ENCODE peak calls at places on chromosomes 3 and 15, in six cellular contexts. One of them, this sample, is unnamed.
A peak's percentile ranks its signal among the peaks of the same experiment; 100 is the strongest.

GRCh38 chr15:64695571-64695992 is 79.8 kb downstream of the RBPMS2 start:
- DNase-seq in tibial nerve: no peak
- DNase-seq in body of pancreas: no peak
- DNase-seq in stomach: no peak
- DNase-seq in IMR-90: no peak
- DNase-seq in heart left ventricle: peak; percentile 58
- DNase-seq in this sample: no peak

GRCh38 chr3:169964176-169964575 is 2.4 kb upstream of the SEC62 start:
- DNase-seq in tibial nerve: no peak
- DNase-seq in body of pancreas: no peak
- DNase-seq in stomach: peak; percentile 49
- DNase-seq in IMR-90: peak; percentile 56
- DNase-seq in heart left ventricle: no peak
- DNase-seq in this sample: no peak

GRCh38 chr3:171564723-171565122 is 104.5 kb upstream of the TNIK start:
- DNase-seq in tibial nerve: no peak
- DNase-seq in body of pancreas: no peak
- DNase-seq in stomach: no peak
- DNase-seq in IMR-90: no peak
- DNase-seq in heart left ventricle: no peak
- DNase-seq in this sample: no peak

GRCh38 chr3:17157713-17158112 is 273.0 kb downstream of the PLCL2 start:
- DNase-seq in tibial nerve: no peak
- DNase-seq in body of pancreas: no peak
- DNase-seq in stomach: no peak
- DNase-seq in IMR-90: peak; percentile 57
- DNase-seq in heart left ventricle: peak; percentile 57
- DNase-seq in this sample: peak; percentile 71

GRCh38 chr3:171347017-171347979 is 112.9 kb downstream of the TNIK start:
- DNase-seq in tibial nerve: peak; percentile 58
- DNase-seq in body of pancreas: no peak
- DNase-seq in stomach: no peak
- DNase-seq in IMR-90: peak; percentile 53
- DNase-seq in heart left ventricle: no peak
- DNase-seq in this sample: no peak

GRCh38 chr3:111012388-111013248 is 59.0 kb upstream of the NECTIN3 start:
- DNase-seq in tibial nerve: no peak
- DNase-seq in body of pancreas: no peak
- DNase-seq in stomach: no peak
- DNase-seq in IMR-90: no peak
- DNase-seq in heart left ventricle: no peak
- DNase-seq in this sample: no peak

GRCh38 chr15:41263891-41264351 is 32.9 kb downstream of the CHP1 start:
- DNase-seq in tibial nerve: no peak
- DNase-seq in body of pancreas: no peak
- DNase-seq in stomach: no peak
- DNase-seq in IMR-90: peak; percentile 52
- DNase-seq in heart left ventricle: no peak
- DNase-seq in this sample: no peak

GRCh38 chr3:88031543-88032148 is 27.2 kb downstream of the CGGBP1 start:
- DNase-seq in tibial nerve: no peak
- DNase-seq in body of pancreas: no peak
- DNase-seq in stomach: no peak
- DNase-seq in IMR-90: peak; percentile 27
- DNase-seq in heart left ventricle: no peak
- DNase-seq in this sample: no peak

GRCh38 chr3:194395201-194395600 is 3.9 kb downstream of the GP5 start:
- DNase-seq in tibial nerve: no peak
- DNase-seq in body of pancreas: no peak
- DNase-seq in stomach: no peak
- DNase-seq in IMR-90: peak; percentile 48
- DNase-seq in heart left ventricle: no peak
- DNase-seq in this sample: no peak

GRCh38 chr3:58237238-58237939 is at the start of gene ABHD6:
- DNase-seq in tibial nerve: peak; percentile 65
- DNase-seq in body of pancreas: peak; percentile 78
- DNase-seq in stomach: peak; percentile 79
- DNase-seq in IMR-90: peak; percentile 58
- DNase-seq in heart left ventricle: peak; percentile 81
- DNase-seq in this sample: peak; percentile 75

GRCh38 chr3:128456776-128457715 is 9.6 kb downstream of the DNAJB8 start:
- DNase-seq in tibial nerve: no peak
- DNase-seq in body of pancreas: no peak
- DNase-seq in stomach: no peak
- DNase-seq in IMR-90: no peak
- DNase-seq in heart left ventricle: no peak
- DNase-seq in this sample: no peak

GRCh38 chr3:13081603-13082360 is 8.6 kb upstream of the IQSEC1 start:
- DNase-seq in tibial nerve: no peak
- DNase-seq in body of pancreas: no peak
- DNase-seq in stomach: no peak
- DNase-seq in IMR-90: no peak
- DNase-seq in heart left ventricle: peak; percentile 78
- DNase-seq in this sample: no peak

GRCh38 chr15:67564590-67565345 is 22.3 kb downstream of the MAP2K5 start:
- DNase-seq in tibial nerve: no peak
- DNase-seq in body of pancreas: no peak
- DNase-seq in stomach: no peak
- DNase-seq in IMR-90: peak; percentile 22
- DNase-seq in heart left ventricle: no peak
- DNase-seq in this sample: no peak

GRCh38 chr3:157239082-157239704 is 79.2 kb upstream of the CCNL1 start:
- DNase-seq in tibial nerve: peak; percentile 52
- DNase-seq in body of pancreas: peak; percentile 71
- DNase-seq in stomach: peak; percentile 69
- DNase-seq in IMR-90: peak; percentile 55
- DNase-seq in heart left ventricle: peak; percentile 69
- DNase-seq in this sample: peak; percentile 44

DNA sequence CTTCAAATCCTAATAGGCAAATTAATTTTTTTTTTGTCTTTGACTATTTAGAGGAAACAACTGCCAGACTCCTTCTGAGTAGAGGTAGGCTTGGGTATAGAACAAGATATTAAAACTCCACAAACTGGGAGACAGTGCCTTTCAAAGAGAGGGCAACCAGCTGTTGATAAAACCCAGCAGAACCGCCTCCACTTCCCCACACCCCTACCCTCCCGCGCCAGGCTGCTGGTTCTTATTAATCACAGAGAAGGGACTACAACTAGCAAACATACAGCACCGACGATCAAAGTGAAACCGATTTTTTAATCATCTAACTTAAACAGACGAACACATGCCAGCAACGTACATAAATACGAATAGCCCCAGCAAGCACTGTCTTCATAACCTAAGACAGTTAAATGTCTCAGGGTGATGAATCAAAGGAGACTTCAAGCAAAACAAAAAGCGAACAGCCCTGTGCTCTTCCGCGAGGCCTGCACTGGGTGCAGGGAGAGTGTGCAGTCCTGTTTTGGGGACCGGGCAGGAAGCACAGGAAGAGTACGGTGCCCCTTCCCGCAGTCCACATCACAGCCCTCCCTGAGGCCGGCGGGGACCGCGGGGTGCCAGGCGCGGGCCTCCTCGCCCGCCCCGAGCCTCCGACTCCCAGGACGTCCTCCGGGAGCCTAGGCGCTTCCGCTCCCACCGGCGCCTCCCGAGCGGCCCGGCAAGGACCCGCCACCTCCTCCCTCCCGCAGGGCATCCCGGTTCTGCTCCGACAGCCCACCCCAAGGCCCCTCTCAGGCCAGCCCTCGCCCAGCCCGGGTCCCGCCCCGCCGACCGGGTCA is 75.1 kb upstream of the VGLL4 start:
- DNase-seq in tibial nerve: peak; percentile 51
- DNase-seq in body of pancreas: peak; percentile 59
- DNase-seq in stomach: peak; percentile 69
- DNase-seq in IMR-90: peak; percentile 57
- DNase-seq in heart left ventricle: peak; percentile 51
- DNase-seq in this sample: peak; percentile 68
- TF ChIP-seq POLR2A in tibial nerve: no peak
- TF ChIP-seq POLR2A in body of pancreas: no peak
- TF ChIP-seq POLR2A in stomach: no peak
- TF ChIP-seq POLR2A in IMR-90: no peak
- TF ChIP-seq POLR2A in heart left ventricle: no peak
- TF ChIP-seq POLR2A in this sample: peak; percentile 19

GRCh38 chr15:73724211-73724610 is 28.9 kb downstream of the INSYN1 start:
- DNase-seq in tibial nerve: no peak
- DNase-seq in body of pancreas: no peak
- DNase-seq in stomach: no peak
- DNase-seq in IMR-90: no peak
- DNase-seq in heart left ventricle: no peak
- DNase-seq in this sample: no peak
- TF ChIP-seq POLR2A in tibial nerve: no peak
- TF ChIP-seq POLR2A in body of pancreas: no peak
- TF ChIP-seq POLR2A in stomach: no peak
- TF ChIP-seq POLR2A in IMR-90: no peak
- TF ChIP-seq POLR2A in heart left ventricle: no peak
- TF ChIP-seq POLR2A in this sample: no peak

DNA sequence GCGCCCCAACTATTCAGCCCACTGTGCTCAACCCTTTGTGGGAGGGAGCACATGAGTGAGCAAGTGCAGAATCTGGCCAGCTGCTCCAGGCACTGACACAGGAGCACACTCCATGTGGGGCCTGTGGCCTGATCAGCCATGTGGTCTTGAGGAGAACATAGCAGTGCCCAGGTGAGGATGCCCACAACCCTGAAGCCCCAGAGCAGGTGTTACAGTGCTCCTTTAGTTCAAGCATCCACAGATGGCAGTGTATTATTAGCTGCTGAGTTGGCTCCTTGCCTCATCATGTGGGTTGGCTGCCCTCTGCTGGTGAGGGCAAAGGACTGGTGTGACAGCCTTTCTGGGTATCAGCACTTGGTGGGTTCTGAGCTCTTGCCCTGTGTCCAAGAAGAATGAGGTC is 1588.2 kb downstream of the SI start:
- DNase-seq in tibial nerve: no peak
- DNase-seq in body of pancreas: peak; percentile 49
- DNase-seq in stomach: peak; percentile 39
- DNase-seq in IMR-90: no peak
- DNase-seq in heart left ventricle: no peak
- DNase-seq in this sample: peak; percentile 13
- TF ChIP-seq POLR2A in tibial nerve: no peak
- TF ChIP-seq POLR2A in body of pancreas: no peak
- TF ChIP-seq POLR2A in stomach: no peak
- TF ChIP-seq POLR2A in IMR-90: no peak
- TF ChIP-seq POLR2A in heart left ventricle: no peak
- TF ChIP-seq POLR2A in this sample: no peak

DNA sequence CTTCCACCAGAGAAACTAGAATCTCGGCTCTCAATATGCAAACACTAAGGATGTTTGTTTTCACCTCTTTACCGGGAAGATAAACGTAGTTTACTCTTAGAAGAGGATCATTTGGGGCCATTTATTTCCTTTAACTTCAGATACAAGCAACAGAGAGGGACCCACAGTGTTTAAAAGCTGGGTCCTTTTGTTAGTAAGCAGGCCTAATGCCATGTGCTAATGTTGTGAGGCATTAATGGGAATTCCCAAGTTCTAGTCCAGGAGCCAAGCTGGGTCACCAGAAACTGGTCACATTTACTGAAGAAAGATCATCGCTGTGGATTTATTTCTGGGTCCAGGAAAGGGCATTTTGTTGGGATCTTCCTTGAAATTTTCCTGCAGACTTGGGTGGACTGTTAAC is 78.2 kb upstream of the ADAMTS9 start:
- DNase-seq in tibial nerve: no peak
- DNase-seq in body of pancreas: no peak
- DNase-seq in stomach: no peak
- DNase-seq in IMR-90: no peak
- DNase-seq in heart left ventricle: no peak
- DNase-seq in this sample: no peak
- TF ChIP-seq POLR2A in tibial nerve: no peak
- TF ChIP-seq POLR2A in body of pancreas: no peak
- TF ChIP-seq POLR2A in stomach: no peak
- TF ChIP-seq POLR2A in IMR-90: no peak
- TF ChIP-seq POLR2A in heart left ventricle: no peak
- TF ChIP-seq POLR2A in this sample: no peak

GRCh38 chr15:70853855-70854668 is at the start of gene LARP6:
- DNase-seq in tibial nerve: peak; percentile 21
- DNase-seq in body of pancreas: peak; percentile 68
- DNase-seq in stomach: peak; percentile 67
- DNase-seq in IMR-90: peak; percentile 36
- DNase-seq in heart left ventricle: peak; percentile 76
- DNase-seq in this sample: peak; percentile 30
- TF ChIP-seq POLR2A in tibial nerve: peak; percentile 36
- TF ChIP-seq POLR2A in body of pancreas: peak; percentile 59
- TF ChIP-seq POLR2A in stomach: no peak
- TF ChIP-seq POLR2A in IMR-90: peak; percentile 7
- TF ChIP-seq POLR2A in heart left ventricle: no peak
- TF ChIP-seq POLR2A in this sample: peak; percentile 74

GRCh38 chr15:99137877-99138276 is 33.0 kb downstream of the SYNM start:
- DNase-seq in tibial nerve: no peak
- DNase-seq in body of pancreas: no peak
- DNase-seq in stomach: no peak
- DNase-seq in IMR-90: no peak
- DNase-seq in heart left ventricle: no peak
- DNase-seq in this sample: no peak

GRCh38 chr15:99137111-99137546 is 32.2 kb downstream of the SYNM start:
- DNase-seq in tibial nerve: no peak
- DNase-seq in body of pancreas: no peak
- DNase-seq in stomach: no peak
- DNase-seq in IMR-90: no peak
- DNase-seq in heart left ventricle: no peak
- DNase-seq in this sample: no peak

GRCh38 chr15:99132584-99133287 is 27.9 kb downstream of the SYNM start:
- DNase-seq in tibial nerve: no peak
- DNase-seq in body of pancreas: no peak
- DNase-seq in stomach: no peak
- DNase-seq in IMR-90: no peak
- DNase-seq in heart left ventricle: no peak
- DNase-seq in this sample: no peak

GRCh38 chr15:99134317-99134821 is 29.5 kb downstream of the SYNM start:
- DNase-seq in tibial nerve: no peak
- DNase-seq in body of pancreas: no peak
- DNase-seq in stomach: no peak
- DNase-seq in IMR-90: no peak
- DNase-seq in heart left ventricle: no peak
- DNase-seq in this sample: no peak

DNA sequence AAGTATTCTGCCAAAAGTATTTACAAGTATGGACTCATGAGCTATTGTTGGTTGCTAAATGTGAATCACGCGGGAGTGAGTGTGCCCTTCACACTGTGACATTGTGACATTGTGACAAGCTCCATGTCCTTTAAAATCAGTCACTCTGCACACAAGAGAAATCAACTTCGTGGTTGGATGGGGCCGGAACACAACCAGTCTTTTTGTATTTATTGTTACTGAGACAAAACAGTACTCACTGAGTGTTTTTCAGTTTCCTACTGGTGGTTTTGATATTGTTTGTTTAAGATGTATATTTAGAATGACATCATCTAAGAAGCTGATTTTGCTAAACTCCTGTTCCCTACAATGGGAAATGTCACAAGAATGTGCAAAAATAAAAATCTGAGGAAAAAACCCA is 30.3 kb downstream of the SYNM start:
- DNase-seq in tibial nerve: no peak
- DNase-seq in body of pancreas: no peak
- DNase-seq in stomach: no peak
- DNase-seq in IMR-90: peak; percentile 47
- DNase-seq in heart left ventricle: no peak
- DNase-seq in this sample: no peak
- TF ChIP-seq POLR2A in tibial nerve: no peak
- TF ChIP-seq POLR2A in body of pancreas: no peak
- TF ChIP-seq POLR2A in stomach: no peak
- TF ChIP-seq POLR2A in IMR-90: no peak
- TF ChIP-seq POLR2A in heart left ventricle: no peak
- TF ChIP-seq POLR2A in this sample: no peak

GRCh38 chr3:195908439-195909293 is at the start of gene TNK2:
- DNase-seq in tibial nerve: no peak
- DNase-seq in body of pancreas: no peak
- DNase-seq in stomach: peak; percentile 47
- DNase-seq in IMR-90: no peak
- DNase-seq in heart left ventricle: peak; percentile 44
- DNase-seq in this sample: peak; percentile 55
- TF ChIP-seq POLR2A in tibial nerve: no peak
- TF ChIP-seq POLR2A in body of pancreas: peak; percentile 16
- TF ChIP-seq POLR2A in stomach: no peak
- TF ChIP-seq POLR2A in IMR-90: no peak
- TF ChIP-seq POLR2A in heart left ventricle: no peak
- TF ChIP-seq POLR2A in this sample: no peak